ENCODE peak calls at places on chromosomes 2 and 18, in four cellular contexts. Y is left ventricle myocardium inferior, T is H9, Q is IMR-90. S is an unnamed sample.

GRCh38 chr18:57915848-57916596 is 112.9 kb upstream of the ATP8B1 start:
- DNase-seq in Q (peak; percentile 47), Y (no peak), T (no peak), S (no peak)

GRCh38 chr2:72743481-72743880 is 82.4 kb downstream of the EXOC6B start:
- DNase-seq in T (no peak), Y (no peak), Q (no peak), S (no peak)

GRCh38 chr2:22355816-22356433 is 1029.1 kb upstream of the KLHL29 start:
- DNase-seq in Q (peak; percentile 4), Y (peak; percentile 46), T (peak; percentile 73), S (peak; percentile 86)

GRCh38 chr18:45173799-45174519 is 441.3 kb upstream of the SLC14A2 start:
- DNase-seq in T (no peak), Y (no peak), Q (no peak), S (no peak)

GRCh38 chr2:101016-101415 is 54.7 kb upstream of the FAM110C start:
- DNase-seq in Y (no peak), Q (no peak), T (no peak), S (no peak)

GRCh38 chr2:105405291-105405690 is 6.4 kb upstream of the FHL2 start:
- DNase-seq in T (no peak), Q (peak; percentile 77), Y (no peak), S (no peak)

GRCh38 chr2:152635635-152636298 is 81.5 kb downstream of the PRPF40A start:
- DNase-seq in T (peak; percentile 74), Q (peak; percentile 53), Y (peak; percentile 17), S (peak; percentile 82)

GRCh38 chr2:19256239-19256638 is 102.2 kb downstream of the OSR1 start:
- DNase-seq in Y (no peak), T (no peak), Q (peak; percentile 98), S (no peak)

GRCh38 chr2:28444951-28445350 is 50.9 kb upstream of the PLB1 start:
- DNase-seq in Y (no peak), Q (no peak), T (no peak), S (no peak)

GRCh38 chr2:170218456-170218855 is 40.5 kb downstream of the MYO3B start:
- DNase-seq in Q (no peak), Y (no peak), T (no peak), S (no peak)

GRCh38 chr2:187505064-187505672 is 49.1 kb downstream of the TFPI start:
- DNase-seq in T (no peak), Y (no peak), Q (no peak), S (no peak)

GRCh38 chr2:65061146-65061909 is 5.1 kb downstream of the CEP68 start:
- DNase-seq in Y (no peak), Q (no peak), T (no peak), S (no peak)
- TF ChIP-seq CTCF in Y (no peak), Q (no peak), T (no peak), S (no peak)

GRCh38 chr18:63888473-63889190 is 1.1 kb downstream of the SERPINB2 start:
- DNase-seq in T (no peak), Y (no peak), Q (no peak), S (no peak)

GRCh38 chr18:63892544-63892943 is 5.0 kb downstream of the SERPINB2 start:
- DNase-seq in Y (no peak), T (no peak), Q (no peak), S (no peak)

GRCh38 chr18:63890226-63890949 is 2.9 kb downstream of the SERPINB2 start:
- DNase-seq in Y (no peak), Q (no peak), T (no peak), S (no peak)

GRCh38 chr18:63889641-63890040 is 2.1 kb downstream of the SERPINB2 start:
- DNase-seq in Q (no peak), T (no peak), Y (no peak), S (no peak)

DNA sequence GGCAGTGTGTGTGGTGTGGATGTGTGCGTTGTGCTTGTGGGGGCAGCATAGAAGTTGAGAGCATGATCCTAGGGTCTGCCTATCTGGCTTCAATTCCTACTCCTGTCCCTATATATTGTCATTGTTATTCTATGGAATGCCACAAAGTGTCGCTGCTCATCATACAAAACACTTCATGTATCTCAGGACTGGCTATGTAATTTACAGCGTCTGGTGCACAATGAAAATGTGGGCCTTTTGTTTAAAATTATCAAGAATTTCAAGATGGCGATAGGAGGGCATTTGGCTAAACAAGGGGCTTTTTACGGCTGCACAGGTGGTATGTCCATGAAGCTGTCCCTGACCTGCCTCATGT is 3.4 kb downstream of the SERPINB2 start:
- DNase-seq in Q (peak; percentile 18), T (no peak), Y (no peak), S (no peak)
- TF ChIP-seq CTCF in Q (peak; percentile 14), T (peak; percentile 25), Y (no peak), S (no peak)

GRCh38 chr2:181576431-181576830 is 80.5 kb downstream of the CERKL start:
- DNase-seq in Q (no peak), T (no peak), Y (no peak), S (no peak)

GRCh38 chr2:181585732-181586131 is 71.2 kb downstream of the CERKL start:
- DNase-seq in T (no peak), Y (no peak), Q (no peak), S (no peak)

GRCh38 chr2:181578829-181579228 is 78.1 kb downstream of the CERKL start:
- DNase-seq in Y (no peak), Q (no peak), T (no peak), S (no peak)

GRCh38 chr2:181586569-181587076 is 70.3 kb downstream of the CERKL start:
- DNase-seq in T (no peak), Y (no peak), Q (no peak), S (peak; percentile 28)

DNA sequence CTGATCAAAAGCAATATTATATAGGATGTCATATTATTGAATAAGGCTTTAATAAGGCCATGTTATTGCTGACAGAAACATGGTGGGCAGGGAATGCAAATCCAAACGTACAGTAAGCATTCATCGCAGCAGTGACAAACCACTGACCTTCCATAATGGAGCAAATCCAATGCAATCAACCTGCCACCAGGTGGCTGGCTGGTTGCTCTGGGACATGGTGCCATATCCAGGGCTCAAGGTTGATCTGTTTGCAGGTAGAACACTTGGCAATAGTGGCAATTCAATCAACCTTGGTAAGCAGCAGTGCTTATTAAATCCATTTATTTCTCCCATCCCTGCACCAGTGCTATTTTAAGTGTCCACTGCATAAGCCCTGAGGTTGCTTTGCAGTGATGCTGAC is 75.4 kb downstream of the CERKL start:
- DNase-seq in Q (no peak), Y (no peak), T (peak; percentile 48), S (no peak)
- TF ChIP-seq CTCF in Q (no peak), Y (no peak), T (peak; percentile 67), S (no peak)

GRCh38 chr2:157793053-157793612 is 83.0 kb downstream of the ACVR1 start:
- DNase-seq in T (no peak), Y (no peak), Q (no peak), S (no peak)
- TF ChIP-seq CTCF in T (peak; percentile 45), Y (no peak), Q (peak; percentile 25), S (peak; percentile 19)

GRCh38 chr2:237315170-237315880 is 98.6 kb downstream of the COL6A3 start:
- DNase-seq in Q (peak; percentile 98), T (no peak), Y (peak; percentile 91), S (peak; percentile 63)
- TF ChIP-seq CTCF in Q (peak; percentile 45), T (no peak), Y (peak; percentile 68), S (no peak)